ENCODE peak calls at places on chromosome 13, in seven cellular contexts. F, O, X, Z, B, H and I are unnamed samples.

GRCh38 chr13:105979131-105979530 is 556.3 kb downstream of the EFNB2 start:
- DNase-seq in X (no peak), O (no peak), Z (no peak), H (no peak), B (no peak), F (no peak), I (no peak)

GRCh38 chr13:110306340-110306959 is 507 bp downstream of the COL4A1 start:
- DNase-seq in F (peak), Z (no peak), O (no peak), X (no peak), H (no peak), B (no peak), I (peak)

GRCh38 chr13:110246530-110246929 is 60.4 kb downstream of the COL4A1 start:
- DNase-seq in H (no peak), X (no peak), B (no peak), F (no peak), O (no peak), Z (no peak), I (peak)

GRCh38 chr13:108342369-108343289 is 73.1 kb downstream of the TNFSF13B start:
- DNase-seq in Z (no peak), F (peak), X (peak), O (no peak), B (no peak), H (peak), I (peak)

GRCh38 chr13:102597029-102598015 is 536 bp downstream of the TPP2 start:
- DNase-seq in O (no peak), F (peak), Z (no peak), H (peak), B (no peak), X (no peak), I (peak)

GRCh38 chr13:76852991-76853390 is 33.2 kb downstream of the KCTD12 start:
- DNase-seq in H (peak), F (peak), O (no peak), Z (no peak), B (no peak), X (peak), I (peak)

GRCh38 chr13:112928958-112929777 is 39.8 kb upstream of the MCF2L start:
- DNase-seq in Z (no peak), B (peak), X (peak), H (no peak), O (no peak), F (peak), I (peak)

GRCh38 chr13:100508996-100509395 is 79.6 kb downstream of the GGACT start:
- DNase-seq in F (no peak), B (peak), O (no peak), H (no peak), X (no peak), Z (no peak), I (no peak)

GRCh38 chr13:99572131-99572530 is 70.9 kb downstream of the TM9SF2 start:
- DNase-seq in O (no peak), X (peak), B (no peak), Z (no peak), F (peak), H (no peak), I (no peak)

GRCh38 chr13:105814219-105814901 is 721.1 kb downstream of the EFNB2 start:
- DNase-seq in B (no peak), H (no peak), Z (no peak), F (no peak), O (no peak), X (no peak), I (no peak)

GRCh38 chr13:24670927-24671326 is 9.3 kb upstream of the ATP12A start:
- DNase-seq in Z (no peak), O (no peak), B (no peak), H (peak), X (no peak), F (peak), I (peak)

GRCh38 chr13:40352807-40353562 is 313.5 kb downstream of the FOXO1 start:
- DNase-seq in X (peak), O (peak), H (no peak), Z (no peak), F (peak), B (no peak), I (no peak)

GRCh38 chr13:50168803-50169202 is 153.6 kb downstream of the KCNRG start:
- DNase-seq in B (no peak), O (no peak), X (no peak), Z (no peak), F (no peak), H (no peak), I (no peak)

GRCh38 chr13:32113564-32113963 is 82.0 kb downstream of the FRY start:
- DNase-seq in F (no peak), O (no peak), Z (no peak), B (no peak), X (no peak), H (no peak), I (no peak)

GRCh38 chr13:109785141-109785891 is 1.1 kb downstream of the IRS2 start:
- DNase-seq in X (peak), Z (no peak), H (no peak), F (peak), O (peak), B (no peak), I (peak)

GRCh38 chr13:114032121-114032799 is 58.4 kb upstream of the C13orf46 start:
- DNase-seq in X (peak), B (no peak), F (peak), Z (no peak), O (peak), H (peak), I (peak)

GRCh38 chr13:112113355-112113754 is 46.4 kb downstream of the SOX1 start:
- DNase-seq in X (no peak), H (no peak), Z (no peak), F (no peak), O (no peak), B (no peak), I (no peak)

GRCh38 chr13:113874579-113875428 is 10.9 kb upstream of the GAS6 start:
- DNase-seq in F (no peak), Z (no peak), H (no peak), O (no peak), X (no peak), B (no peak), I (no peak)

GRCh38 chr13:51341232-51341631 is 1.7 kb downstream of the SERPINE3 start:
- DNase-seq in Z (no peak), B (no peak), X (no peak), H (no peak), O (no peak), F (no peak), I (no peak)

GRCh38 chr13:97140611-97141010 is 81.5 kb upstream of the MBNL2 start:
- DNase-seq in H (no peak), X (no peak), Z (no peak), O (no peak), F (peak), B (no peak), I (peak)

GRCh38 chr13:52980695-52981094 is 47.9 kb upstream of the OLFM4 start:
- DNase-seq in X (no peak), O (no peak), Z (no peak), B (no peak), H (no peak), F (no peak), I (peak)

GRCh38 chr13:91904597-91904996 is 506.2 kb downstream of the GPC5 start:
- DNase-seq in O (no peak), Z (no peak), F (no peak), B (no peak), H (no peak), X (no peak), I (no peak)

GRCh38 chr13:101978546-101979315 is 423.1 kb downstream of the FGF14 start:
- DNase-seq in X (no peak), O (peak), H (no peak), B (no peak), F (no peak), Z (no peak), I (no peak)

GRCh38 chr13:38520041-38520440 is 166.8 kb upstream of the FREM2 start:
- DNase-seq in F (no peak), O (no peak), H (no peak), B (no peak), X (no peak), Z (no peak), I (no peak)

GRCh38 chr13:72473321-72473720 is 254.1 kb downstream of the MZT1 start:
- DNase-seq in B (no peak), Z (no peak), X (no peak), O (no peak), H (no peak), F (no peak), I (no peak)

GRCh38 chr13:43388282-43389034 is 365.1 kb downstream of the DNAJC15 start:
- DNase-seq in F (no peak), X (no peak), Z (no peak), H (no peak), O (no peak), B (no peak), I (no peak)

GRCh38 chr13:75440100-75440499 is 41.9 kb downstream of the TBC1D4 start:
- DNase-seq in B (no peak), X (no peak), Z (no peak), F (no peak), H (no peak), O (no peak), I (no peak)

GRCh38 chr13:28497143-28497876 is 2.4 kb upstream of the FLT1 start:
- DNase-seq in Z (no peak), B (no peak), H (no peak), O (no peak), X (no peak), F (no peak), I (no peak)

GRCh38 chr13:74774252-74774651 is 640.0 kb upstream of the KLF12 start:
- DNase-seq in B (no peak), F (peak), X (peak), Z (no peak), O (no peak), H (no peak), I (peak)

GRCh38 chr13:26295812-26296211 is 41.9 kb downstream of the CDK8 start:
- DNase-seq in Z (no peak), H (no peak), O (no peak), X (no peak), B (no peak), F (no peak), I (no peak)

GRCh38 chr13:45051315-45051714 is 62.0 kb downstream of the GPALPP1 start:
- DNase-seq in Z (no peak), O (no peak), H (no peak), X (no peak), F (no peak), B (no peak), I (no peak)

GRCh38 chr13:71913717-71914116 is 46.7 kb upstream of the DACH1 start:
- DNase-seq in F (no peak), X (no peak), Z (no peak), H (no peak), B (no peak), O (no peak), I (no peak)

GRCh38 chr13:106612688-106613087 is 44.8 kb upstream of the ARGLU1 start:
- DNase-seq in Z (no peak), O (peak), X (peak), B (no peak), F (peak), H (no peak), I (no peak)

GRCh38 chr13:113748862-113749451 is 10.1 kb upstream of the TMEM255B start:
- DNase-seq in B (no peak), F (no peak), O (peak), Z (no peak), X (no peak), H (no peak), I (no peak)

GRCh38 chr13:75372517-75372916 is 109.5 kb downstream of the TBC1D4 start:
- DNase-seq in H (peak), X (peak), O (no peak), F (peak), Z (no peak), B (peak), I (peak)

GRCh38 chr13:38630780-38631179 is 56.1 kb upstream of the FREM2 start:
- DNase-seq in F (peak), Z (no peak), O (no peak), B (no peak), X (peak), H (peak), I (peak)

GRCh38 chr13:59459972-59460371 is 703.8 kb downstream of the DIAPH3 start:
- DNase-seq in B (no peak), X (peak), O (no peak), F (no peak), H (peak), Z (no peak), I (peak)

GRCh38 chr13:59034198-59034597 is 1129.5 kb downstream of the DIAPH3 start:
- DNase-seq in B (no peak), O (no peak), F (no peak), X (no peak), Z (no peak), H (no peak), I (no peak)